ENCODE peak calls at places on chromosomes 11 and 22, in four cellular contexts. V is DMS153; J is stimulated activated naive B cell treated with anti-CD40 and anti-IgM and Interleukin-4, amounts not matched to agents 10 μg/mL and 1 μg/mL and 100 μg/mL, for 72 hours; Y is RPMI8226. I is an unnamed sample.
A peak's percentile ranks its signal among the peaks of the same experiment; 100 is the strongest.

GRCh38 chr22:36853407-36854099 is 7.3 kb upstream of the NCF4 start:
- DNase-seq in V (peak; percentile 60), J (peak; percentile 85), Y (peak; percentile 82), I (no peak)

GRCh38 chr11:93775289-93775688 is 8.8 kb upstream of the MED17 start:
- DNase-seq in V (no peak), J (no peak), Y (peak; percentile 25), I (no peak)

GRCh38 chr11:61061081-61061826 is 41.0 kb upstream of the CD5 start:
- DNase-seq in V (no peak), J (peak; percentile 88), Y (peak; percentile 98), I (no peak)

GRCh38 chr22:27777128-27777527 is 24.4 kb downstream of the MN1 start:
- DNase-seq in V (no peak), J (no peak), Y (no peak), I (no peak)

GRCh38 chr11:66386171-66387069 is 14.9 kb upstream of the SLC29A2 start:
- DNase-seq in V (peak; percentile 76), J (peak; percentile 58), Y (peak; percentile 92), I (peak; percentile 74)

GRCh38 chr11:124394408-124394807 is 4.4 kb downstream of the OR8B3 start:
- DNase-seq in V (no peak), J (no peak), Y (no peak), I (no peak)

GRCh38 chr11:130908770-130909625 is 7.3 kb downstream of the SNX19 start:
- DNase-seq in V (no peak), J (no peak), Y (no peak), I (no peak)

GRCh38 chr22:36351921-36352774 is 35.6 kb downstream of the MYH9 start:
- DNase-seq in V (no peak), J (no peak), Y (no peak), I (no peak)

GRCh38 chr11:790721-791564 is 1.1 kb upstream of the CEND1 start:
- DNase-seq in V (no peak), J (no peak), Y (no peak), I (no peak)

GRCh38 chr11:129440028-129440630 is 64.5 kb downstream of the BARX2 start:
- DNase-seq in V (peak; percentile 72), J (no peak), Y (no peak), I (no peak)

GRCh38 chr11:19730373-19730772 is 17.7 kb downstream of the NAV2 start:
- DNase-seq in V (no peak), J (no peak), Y (no peak), I (no peak)

GRCh38 chr22:41557401-41558240 is 3.2 kb upstream of the CSDC2 start:
- DNase-seq in V (peak; percentile 7), J (no peak), Y (peak; percentile 71), I (no peak)

GRCh38 chr11:79973701-79974626 is 533.1 kb upstream of the TENM4 start:
- DNase-seq in V (no peak), J (no peak), Y (no peak), I (no peak)

GRCh38 chr11:61091373-61092279 is 10.7 kb upstream of the CD5 start:
- DNase-seq in V (no peak), J (peak; percentile 51), Y (no peak), I (no peak)

GRCh38 chr11:65429069-65429681 is 6.6 kb downstream of the NEAT1 start:
- DNase-seq in V (no peak), J (no peak), Y (peak; percentile 73), I (no peak)

GRCh38 chr11:36273110-36273509 is 16.1 kb downstream of the COMMD9 start:
- DNase-seq in V (peak; percentile 46), J (no peak), Y (no peak), I (no peak)